ENCODE peak calls at places on chromosome 16, in ten cellular contexts. O is left ventricle myocardium inferior; C is right lobe of liver; M is astrocyte of the spinal cord; L is cardiac fibroblast; F is AG10803; U is CD8-positive, alpha-beta T cell; P is BE2C; Y is PC-9; H is mucosa of descending colon. I is an unnamed sample.

GRCh38 chr16:28494141-28494851 is at the start of gene APOBR:
- DNase-seq in U (peak; percentile 81), M (no peak), L (no peak), O (peak; percentile 30), P (no peak), F (no peak), C (peak; percentile 38), Y (no peak), H (peak; percentile 78), I (no peak)

GRCh38 chr16:82627811-82628339 is 1.1 kb downstream of the CDH13 start:
- DNase-seq in F (peak; percentile 18), L (peak; percentile 31), O (peak; percentile 45), U (no peak), C (no peak), Y (no peak), M (peak; percentile 51), H (peak; percentile 48), P (no peak), I (no peak)

GRCh38 chr16:3654249-3654991 is at the start of gene DNASE1:
- DNase-seq in H (peak; percentile 80), U (peak; percentile 29), M (peak; percentile 48), Y (no peak), F (peak; percentile 54), C (peak; percentile 55), P (peak; percentile 74), O (peak; percentile 43), L (peak; percentile 75), I (no peak)

GRCh38 chr16:73232555-73233422 is 184.9 kb upstream of the ZFHX3 start:
- DNase-seq in H (no peak), O (peak; percentile 16), P (peak; percentile 59), L (peak; percentile 99), Y (no peak), M (peak; percentile 85), C (peak; percentile 20), U (no peak), F (peak; percentile 54), I (no peak)

GRCh38 chr16:29943846-29944669 is 17.8 kb upstream of the TMEM219 start:
- DNase-seq in L (peak; percentile 98), O (no peak), U (no peak), M (peak; percentile 98), H (peak; percentile 73), F (peak; percentile 98), Y (peak; percentile 99), C (no peak), P (no peak), I (no peak)

GRCh38 chr16:86906608-86907007 is 328.3 kb downstream of the FOXL1 start:
- DNase-seq in H (no peak), L (no peak), M (no peak), P (no peak), F (no peak), Y (no peak), U (no peak), O (no peak), C (no peak), I (no peak)

GRCh38 chr16:535446-536405 is 8.2 kb downstream of the CAPN15 start:
- DNase-seq in F (peak; percentile 69), H (peak; percentile 89), U (no peak), O (no peak), Y (peak; percentile 92), C (peak; percentile 64), M (peak; percentile 79), P (no peak), L (peak; percentile 74), I (no peak)

GRCh38 chr16:24319415-24319814 is 63.3 kb downstream of the CACNG3 start:
- DNase-seq in F (no peak), M (no peak), H (no peak), P (no peak), C (no peak), Y (no peak), L (no peak), O (no peak), U (no peak), I (no peak)

GRCh38 chr16:70694517-70695218 is 8.8 kb upstream of the MTSS2 start:
- DNase-seq in M (no peak), P (peak; percentile 96), C (no peak), H (no peak), O (no peak), F (no peak), U (no peak), L (no peak), Y (no peak), I (no peak)

GRCh38 chr16:70696368-70696767 is 10.5 kb upstream of the MTSS2 start:
- DNase-seq in P (no peak), H (no peak), U (no peak), Y (no peak), F (no peak), C (no peak), L (no peak), O (no peak), M (no peak), I (no peak)

GRCh38 chr16:70694088-70694487 is 8.2 kb upstream of the MTSS2 start:
- DNase-seq in H (no peak), C (no peak), M (peak; percentile 65), L (peak; percentile 83), F (peak; percentile 96), P (no peak), O (no peak), Y (peak; percentile 86), U (no peak), I (no peak)

GRCh38 chr16:70696952-70697600 is 11.2 kb upstream of the MTSS2 start:
- DNase-seq in H (no peak), Y (peak; percentile 95), M (no peak), L (no peak), U (peak; percentile 3), C (no peak), P (no peak), F (no peak), O (no peak), I (no peak)

DNA sequence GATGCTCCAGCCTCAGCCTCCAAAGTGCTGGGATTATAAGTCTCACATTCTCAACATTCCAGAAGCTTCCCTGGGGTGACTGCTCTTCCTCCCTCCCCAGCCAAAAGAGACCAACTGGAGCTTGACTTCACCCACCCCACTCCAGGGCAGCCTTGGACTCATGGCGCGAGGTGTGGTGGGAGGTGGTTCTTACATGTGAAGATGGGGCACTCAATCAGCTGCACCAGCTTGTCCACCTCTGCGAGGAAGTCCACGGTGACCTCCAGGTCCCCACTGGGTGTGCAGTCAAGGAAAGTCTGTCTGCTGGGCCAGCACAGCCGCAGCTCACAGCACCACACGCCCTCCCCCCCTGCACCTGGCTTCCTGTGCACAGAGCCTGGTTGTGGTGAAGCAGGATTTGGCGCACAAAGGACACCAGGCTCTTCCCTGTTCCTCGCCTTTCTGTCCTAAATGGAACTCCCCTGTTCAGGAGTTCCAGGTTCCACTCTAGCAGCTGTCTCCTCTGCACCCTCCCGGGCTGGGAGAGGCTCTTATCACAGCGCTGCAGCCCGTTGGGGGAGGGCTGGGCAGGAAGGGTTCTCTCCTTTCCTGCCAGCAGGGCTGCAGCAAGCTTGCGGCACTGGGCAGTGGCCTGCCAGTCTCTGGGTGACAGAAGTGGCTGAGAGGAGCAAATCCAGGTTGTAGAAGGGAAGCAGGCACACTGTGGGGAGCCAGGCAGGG is 9.7 kb upstream of the MTSS2 start:
- DNase-seq in Y (peak; percentile 62), O (peak; percentile 70), U (peak; percentile 4), L (no peak), H (peak; percentile 72), P (peak; percentile 77), F (peak; percentile 49), C (peak; percentile 76), M (no peak), I (no peak)
- TF ChIP-seq CTCF in Y (no peak), O (peak; percentile 43), U (no peak), L (no peak), H (no peak), P (peak; percentile 14), F (no peak), C (peak; percentile 10), M (no peak), I (no peak)

DNA sequence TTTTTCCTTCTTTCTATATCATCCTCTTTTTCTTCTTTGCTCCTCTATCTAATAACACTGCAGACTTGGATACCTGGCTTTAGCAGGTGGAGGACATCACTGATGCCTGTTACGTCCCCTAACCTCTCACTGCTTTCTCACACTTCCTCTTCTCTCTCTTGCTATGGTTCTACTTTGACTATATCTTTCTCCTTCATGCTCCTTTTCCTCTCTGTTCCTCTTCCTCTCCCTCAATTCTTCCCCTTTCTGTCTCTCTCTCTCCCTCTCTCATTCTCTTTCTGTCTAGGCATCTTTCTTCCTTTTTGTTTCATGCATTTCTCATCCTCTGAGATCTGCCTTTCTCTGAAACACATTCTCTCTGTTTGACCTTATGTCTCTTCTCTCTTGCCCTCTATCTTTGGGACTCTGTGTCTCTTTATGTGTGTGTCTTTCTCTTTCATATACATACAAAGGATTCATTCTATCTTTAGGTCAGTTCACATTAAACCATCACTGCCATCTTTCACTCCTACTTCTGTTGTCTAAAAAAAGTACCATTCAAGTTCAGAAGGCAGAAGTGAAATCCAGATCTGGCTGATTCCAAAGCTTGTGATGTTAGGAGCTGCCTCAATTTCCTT is 353.7 kb downstream of the SHISA9 start:
- DNase-seq in F (no peak), U (no peak), O (no peak), C (no peak), H (no peak), L (no peak), Y (no peak), P (no peak), M (no peak), I (no peak)
- TF ChIP-seq CTCF in F (no peak), U (no peak), O (no peak), C (no peak), H (no peak), L (no peak), Y (no peak), P (no peak), M (no peak), I (no peak)

GRCh38 chr16:68750243-68750642 is 13.2 kb downstream of the CDH1 start:
- DNase-seq in H (no peak), M (no peak), L (no peak), F (no peak), U (no peak), C (no peak), P (no peak), O (no peak), Y (no peak), I (no peak)

GRCh38 chr16:68752602-68753001 is 15.5 kb downstream of the CDH1 start:
- DNase-seq in P (no peak), H (no peak), F (no peak), O (no peak), Y (no peak), U (peak; percentile 9), M (no peak), C (no peak), L (no peak), I (no peak)

GRCh38 chr16:68751160-68751559 is 14.1 kb downstream of the CDH1 start:
- DNase-seq in M (no peak), C (no peak), U (no peak), O (no peak), F (no peak), P (no peak), Y (no peak), L (no peak), H (no peak), I (no peak)

GRCh38 chr16:68746951-68747350 is 9.9 kb downstream of the CDH1 start:
- DNase-seq in L (no peak), C (no peak), F (no peak), H (no peak), O (no peak), P (no peak), U (no peak), M (no peak), Y (peak; percentile 82), I (no peak)

GRCh38 chr16:68749424-68749823 is 12.3 kb downstream of the CDH1 start:
- DNase-seq in H (no peak), O (no peak), C (peak; percentile 39), M (no peak), Y (no peak), L (no peak), P (no peak), F (no peak), U (no peak), I (no peak)
- TF ChIP-seq CTCF in H (no peak), O (no peak), C (peak; percentile 29), M (no peak), Y (peak; percentile 16), L (no peak), P (no peak), F (no peak), U (no peak), I (no peak)

GRCh38 chr16:8868272-8869211 is at the start of gene CARHSP1:
- DNase-seq in F (peak; percentile 83), O (peak; percentile 88), U (peak; percentile 67), M (peak; percentile 92), L (peak; percentile 86), H (peak; percentile 89), Y (peak; percentile 83), C (peak; percentile 95), P (peak; percentile 89), I (peak; percentile 94)

GRCh38 chr16:8869212-8869987 is 594 bp upstream of the CARHSP1 start:
- DNase-seq in U (no peak), H (peak; percentile 59), L (no peak), M (no peak), O (no peak), Y (no peak), F (no peak), P (peak; percentile 57), C (no peak), I (no peak)

GRCh38 chr16:8872071-8872470 is 3.3 kb upstream of the CARHSP1 start:
- DNase-seq in P (no peak), H (no peak), Y (no peak), U (no peak), C (no peak), M (no peak), O (no peak), F (no peak), L (no peak), I (no peak)

GRCh38 chr16:8874388-8874787 is 5.6 kb upstream of the CARHSP1 start:
- DNase-seq in M (no peak), P (no peak), U (no peak), L (no peak), C (no peak), Y (no peak), F (peak; percentile 87), H (no peak), O (no peak), I (no peak)

DNA sequence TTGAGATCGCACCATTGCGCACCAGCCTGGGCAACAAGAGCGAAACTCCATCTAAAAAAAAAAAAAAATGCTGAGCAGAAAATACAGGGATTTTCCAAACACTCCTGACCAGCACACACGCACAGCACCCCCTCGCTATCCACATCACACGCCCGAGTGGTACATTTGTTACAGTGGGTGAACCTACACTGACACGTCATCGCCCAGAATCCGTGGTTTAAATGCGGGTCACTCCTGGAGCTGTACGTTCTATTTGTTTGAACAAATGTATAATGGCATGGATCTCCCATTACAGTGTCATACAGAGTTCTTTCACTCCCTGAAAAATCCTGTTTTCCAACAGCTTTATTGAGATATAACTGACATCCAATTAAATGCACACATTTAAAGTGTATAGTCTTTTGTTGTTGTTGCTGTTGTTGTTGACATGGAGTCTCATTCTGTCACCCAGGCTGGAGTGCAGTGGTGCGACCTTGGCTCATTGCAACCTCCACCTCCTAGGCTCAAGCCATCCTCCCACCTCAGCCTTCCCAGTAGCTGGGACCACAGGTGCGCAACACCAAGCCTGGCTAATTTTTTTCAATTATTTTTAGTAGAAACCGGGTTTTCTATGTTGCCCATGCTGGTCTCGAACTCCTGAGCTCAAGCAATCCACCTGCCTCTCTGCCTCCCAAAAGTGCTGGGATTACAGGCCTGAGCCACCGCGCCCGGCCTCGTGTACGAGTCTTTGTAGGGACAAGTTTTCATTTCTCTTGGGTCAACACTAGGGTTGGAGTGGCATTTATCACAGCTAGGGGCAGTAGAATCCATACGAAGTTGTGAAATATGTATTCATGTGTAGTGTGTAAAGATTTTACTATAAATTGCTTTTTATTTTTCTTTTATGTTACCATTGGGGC is 4.4 kb upstream of the CARHSP1 start:
- DNase-seq in O (no peak), P (no peak), F (no peak), Y (no peak), U (no peak), L (no peak), H (no peak), M (no peak), C (no peak), I (no peak)
- TF ChIP-seq CTCF in O (no peak), P (peak; percentile 19), F (peak; percentile 17), Y (peak; percentile 34), U (no peak), L (peak; percentile 26), H (no peak), M (peak; percentile 6), C (no peak), I (no peak)